ENCODE peak calls at places on chromosome 22, in four cellular contexts. G is esophagus muscularis mucosa; N is stimulated activated CD8-positive, alpha-beta memory T cell treated with anti-CD3 and anti-CD28 coated beads, Interleukin-4, amount 100 ng/mL, for 24 hours; Y is T-helper 2 cell. U is an unnamed sample.

GRCh38 chr22:20449819-20450550 is 12.4 kb upstream of the SCARF2 start:
- DNase-seq in G (no peak), N (no peak), Y (no peak), U (no peak)

GRCh38 chr22:50620861-50621490 is 7.0 kb downstream of the ARSA start:
- DNase-seq in G (no peak), N (no peak), Y (no peak), U (peak)

GRCh38 chr22:20779014-20779812 is 5.3 kb downstream of the SERPIND1 start:
- DNase-seq in G (no peak), N (no peak), Y (no peak), U (no peak)

GRCh38 chr22:50082961-50083461 is 2.2 kb downstream of the MLC1 start:
- DNase-seq in G (no peak), N (no peak), Y (no peak), U (no peak)

GRCh38 chr22:29641781-29642355 is 38.4 kb downstream of the NF2 start:
- DNase-seq in G (no peak), N (no peak), Y (no peak), U (no peak)

GRCh38 chr22:35353318-35353717 is 27.6 kb upstream of the HMOX1 start:
- DNase-seq in G (no peak), N (no peak), Y (no peak), U (no peak)

GRCh38 chr22:47515384-47516125 is 753.1 kb downstream of the TBC1D22A start:
- DNase-seq in G (no peak), N (no peak), Y (no peak), U (no peak)

GRCh38 chr22:37020192-37020479 is 594 bp downstream of the MPST start:
- DNase-seq in G (no peak), N (no peak), Y (no peak), U (no peak)

GRCh38 chr22:37254206-37254866 is 10.3 kb upstream of the RAC2 start:
- DNase-seq in G (no peak), N (no peak), Y (no peak), U (no peak)

GRCh38 chr22:26364066-26365015 is 64.7 kb upstream of the ASPHD2 start:
- DNase-seq in G (no peak), N (peak), Y (no peak), U (peak)

GRCh38 chr22:35421121-35421520 is 21.2 kb downstream of the MCM5 start:
- DNase-seq in G (no peak), N (no peak), Y (no peak), U (no peak)

GRCh38 chr22:20843501-20843900 is 15.1 kb downstream of the PI4KA start:
- DNase-seq in G (no peak), N (no peak), Y (no peak), U (no peak)

GRCh38 chr22:32623943-32624342 is 149.3 kb downstream of the FBXO7 start:
- DNase-seq in G (peak), N (no peak), Y (no peak), U (no peak)

GRCh38 chr22:43726296-43726695 is 85.8 kb downstream of the EFCAB6 start:
- DNase-seq in G (no peak), N (no peak), Y (no peak), U (no peak)

GRCh38 chr22:31075961-31076360 is 5.2 kb upstream of the SMTN start:
- DNase-seq in G (no peak), N (no peak), Y (no peak), U (no peak)